ENCODE peak calls at places on chromosomes 4 and X, in five cellular contexts. One of them, this sample, is unnamed.
A peak's percentile ranks its signal among the peaks of the same experiment; 100 is the strongest.

GRCh38 chr4:48187813-48188212 is 53.8 kb upstream of the TXK start:
- DNase-seq in psoas muscle: no peak
- DNase-seq in breast epithelium: no peak
- DNase-seq in HTR-8/SVneo: no peak
- DNase-seq in heart left ventricle: no peak
- DNase-seq in this sample: no peak

GRCh38 chrX:23634181-23634580 is 33.1 kb upstream of the PRDX4 start:
- DNase-seq in psoas muscle: no peak
- DNase-seq in breast epithelium: no peak
- DNase-seq in HTR-8/SVneo: no peak
- DNase-seq in heart left ventricle: no peak
- DNase-seq in this sample: no peak

GRCh38 chrX:112779139-112779538 is 61.5 kb downstream of the AMOT start:
- DNase-seq in psoas muscle: peak; percentile 45
- DNase-seq in breast epithelium: no peak
- DNase-seq in HTR-8/SVneo: no peak
- DNase-seq in heart left ventricle: no peak
- DNase-seq in this sample: no peak

GRCh38 chrX:148501121-148502066 is 977 bp downstream of the AFF2 start:
- DNase-seq in psoas muscle: peak; percentile 45
- DNase-seq in breast epithelium: no peak
- DNase-seq in HTR-8/SVneo: no peak
- DNase-seq in heart left ventricle: peak; percentile 20
- DNase-seq in this sample: no peak

GRCh38 chr4:184421558-184422155 is 52.7 kb downstream of the IRF2 start:
- DNase-seq in psoas muscle: no peak
- DNase-seq in breast epithelium: no peak
- DNase-seq in HTR-8/SVneo: no peak
- DNase-seq in heart left ventricle: no peak
- DNase-seq in this sample: no peak

GRCh38 chrX:13283512-13283911 is 36.3 kb downstream of the ATXN3L start:
- DNase-seq in psoas muscle: no peak
- DNase-seq in breast epithelium: no peak
- DNase-seq in HTR-8/SVneo: no peak
- DNase-seq in heart left ventricle: no peak
- DNase-seq in this sample: no peak

GRCh38 chr4:8537041-8537461 is 43.1 kb upstream of the GPR78 start:
- DNase-seq in psoas muscle: peak; percentile 56
- DNase-seq in breast epithelium: peak; percentile 76
- DNase-seq in HTR-8/SVneo: peak; percentile 84
- DNase-seq in heart left ventricle: no peak
- DNase-seq in this sample: no peak

GRCh38 chr4:51836531-51836930 is 6.4 kb upstream of the DCUN1D4 start:
- DNase-seq in psoas muscle: no peak
- DNase-seq in breast epithelium: no peak
- DNase-seq in HTR-8/SVneo: no peak
- DNase-seq in heart left ventricle: no peak
- DNase-seq in this sample: no peak

GRCh38 chrX:53093177-53093655 is 726 bp upstream of the KANTR start:
- DNase-seq in psoas muscle: peak; percentile 89
- DNase-seq in breast epithelium: peak; percentile 75
- DNase-seq in HTR-8/SVneo: peak; percentile 36
- DNase-seq in heart left ventricle: peak; percentile 87
- DNase-seq in this sample: peak; percentile 91

GRCh38 chrX:21812628-21813027 is 26.8 kb upstream of the MBTPS2 start:
- DNase-seq in psoas muscle: no peak
- DNase-seq in breast epithelium: no peak
- DNase-seq in HTR-8/SVneo: no peak
- DNase-seq in heart left ventricle: no peak
- DNase-seq in this sample: no peak

GRCh38 chrX:20414066-20414465 is 147.4 kb upstream of the RPS6KA3 start:
- DNase-seq in psoas muscle: no peak
- DNase-seq in breast epithelium: no peak
- DNase-seq in HTR-8/SVneo: no peak
- DNase-seq in heart left ventricle: no peak
- DNase-seq in this sample: no peak

GRCh38 chr4:19372365-19372764 is 879.3 kb upstream of the SLIT2 start:
- DNase-seq in psoas muscle: no peak
- DNase-seq in breast epithelium: no peak
- DNase-seq in HTR-8/SVneo: no peak
- DNase-seq in heart left ventricle: no peak
- DNase-seq in this sample: no peak

GRCh38 chr4:119873132-119873531 is 193.5 kb downstream of the MAD2L1 start:
- DNase-seq in psoas muscle: no peak
- DNase-seq in breast epithelium: no peak
- DNase-seq in HTR-8/SVneo: no peak
- DNase-seq in heart left ventricle: no peak
- DNase-seq in this sample: no peak

GRCh38 chr4:88457307-88458090 is 580 bp downstream of the HERC5 start:
- DNase-seq in psoas muscle: peak; percentile 67
- DNase-seq in breast epithelium: no peak
- DNase-seq in HTR-8/SVneo: no peak
- DNase-seq in heart left ventricle: peak; percentile 56
- DNase-seq in this sample: peak; percentile 77

GRCh38 chr4:73754934-73755333 is 14.6 kb downstream of the CXCL8 start:
- DNase-seq in psoas muscle: no peak
- DNase-seq in breast epithelium: no peak
- DNase-seq in HTR-8/SVneo: no peak
- DNase-seq in heart left ventricle: no peak
- DNase-seq in this sample: no peak

GRCh38 chr4:54318904-54319303 is 89.8 kb downstream of the PDGFRA start:
- DNase-seq in psoas muscle: no peak
- DNase-seq in breast epithelium: no peak
- DNase-seq in HTR-8/SVneo: peak; percentile 30
- DNase-seq in heart left ventricle: no peak
- DNase-seq in this sample: no peak

GRCh38 chrX:115988825-115989224 is 181.7 kb upstream of the AGTR2 start:
- DNase-seq in psoas muscle: no peak
- DNase-seq in breast epithelium: no peak
- DNase-seq in HTR-8/SVneo: no peak
- DNase-seq in heart left ventricle: no peak
- DNase-seq in this sample: no peak

GRCh38 chr4:168815373-168816345 is 194.4 kb downstream of the CBR4 start:
- DNase-seq in psoas muscle: no peak
- DNase-seq in breast epithelium: no peak
- DNase-seq in HTR-8/SVneo: no peak
- DNase-seq in heart left ventricle: no peak
- DNase-seq in this sample: no peak

GRCh38 chr4:186032259-186032658 is 36.7 kb upstream of the TLR3 start:
- DNase-seq in psoas muscle: no peak
- DNase-seq in breast epithelium: no peak
- DNase-seq in HTR-8/SVneo: no peak
- DNase-seq in heart left ventricle: no peak
- DNase-seq in this sample: no peak

GRCh38 chr4:169922632-169923276 is 103.4 kb downstream of the MFAP3L start:
- DNase-seq in psoas muscle: peak; percentile 52
- DNase-seq in breast epithelium: no peak
- DNase-seq in HTR-8/SVneo: no peak
- DNase-seq in heart left ventricle: no peak
- DNase-seq in this sample: no peak

GRCh38 chrX:136954930-136955329 is 74.4 kb upstream of the RBMX start:
- DNase-seq in psoas muscle: no peak
- DNase-seq in breast epithelium: no peak
- DNase-seq in HTR-8/SVneo: peak; percentile 1
- DNase-seq in heart left ventricle: no peak
- DNase-seq in this sample: no peak

GRCh38 chrX:86171366-86171765 is 23.1 kb downstream of the DACH2 start:
- DNase-seq in psoas muscle: no peak
- DNase-seq in breast epithelium: no peak
- DNase-seq in HTR-8/SVneo: no peak
- DNase-seq in heart left ventricle: no peak
- DNase-seq in this sample: no peak

GRCh38 chrX:120732461-120732860 is 102.6 kb upstream of the C1GALT1C1 start:
- DNase-seq in psoas muscle: no peak
- DNase-seq in breast epithelium: no peak
- DNase-seq in HTR-8/SVneo: no peak
- DNase-seq in heart left ventricle: no peak
- DNase-seq in this sample: no peak

This sample was measured in suprapubic skin.